ENCODE peak calls at places on chromosomes 4 and X, in five cellular contexts. I is effector memory CD4-positive, alpha-beta T cell; R is RWPE2; V is stomach; Z is ovary. G is an unnamed sample. For H3K4me1, the result is how much of the 10 kb centered on the place peaks cover.

GRCh38 chrX:39873111-39873510 is 224.6 kb downstream of the BCOR start:
- DNase-seq in R (no peak), V (no peak), I (no peak), Z (no peak), G (no peak)

GRCh38 chr4:876780-877179 is 50.9 kb upstream of the CPLX1 start:
- DNase-seq in V (no peak), Z (no peak), I (no peak), R (no peak), G (no peak)

GRCh38 chr4:181566490-181566889 is 676.7 kb upstream of the TENM3 start:
- DNase-seq in V (no peak), Z (no peak), I (no peak), R (no peak), G (no peak)

GRCh38 chrX:100658936-100659335 is 14.9 kb downstream of the SRPX2 start:
- DNase-seq in R (no peak), I (no peak), Z (no peak), V (no peak), G (no peak)

GRCh38 chrX:52979993-52980392 is 21.7 kb upstream of the FAM156A start:
- DNase-seq in V (no peak), Z (no peak), I (no peak), R (no peak), G (no peak)

GRCh38 chrX:1815456-1816175 is 200.8 kb downstream of the ASMT start:
- DNase-seq in V (no peak), Z (no peak), R (no peak), I (no peak), G (no peak)

GRCh38 chr4:110119880-110120279 is 78.5 kb downstream of the ELOVL6 start:
- DNase-seq in V (no peak), R (no peak), Z (no peak), I (no peak), G (no peak)

GRCh38 chr4:7201351-7202305 is 9.3 kb downstream of the SORCS2 start:
- DNase-seq in I (no peak), R (no peak), V (no peak), Z (no peak), G (no peak)

GRCh38 chr4:56215138-56215793 is 172.0 kb downstream of the AASDH start:
- DNase-seq in I (no peak), Z (no peak), R (no peak), V (no peak), G (no peak)

GRCh38 chrX:21839334-21840198 is at the start of gene MBTPS2:
- DNase-seq in V (peak), R (peak), I (peak), Z (peak), G (peak)

GRCh38 chrX:154734101-154734781 is 16.6 kb downstream of the GAB3 start:
- DNase-seq in V (no peak), R (no peak), I (no peak), Z (peak), G (no peak)

GRCh38 chrX:53321943-53322497 is 40.6 kb upstream of the IQSEC2 start:
- DNase-seq in V (no peak), R (no peak), I (no peak), Z (no peak), G (no peak)

GRCh38 chr4:166594326-166594946 is 639.9 kb downstream of the SPOCK3 start:
- DNase-seq in V (peak), R (no peak), Z (no peak), I (no peak), G (no peak)

GRCh38 chr4:114364857-114365256 is 233.8 kb upstream of the UGT8 start:
- DNase-seq in I (no peak), R (no peak), Z (no peak), V (no peak), G (no peak)

GRCh38 chrX:149630681-149631292 is 805 bp downstream of the TMEM185A start:
- DNase-seq in V (no peak), I (no peak), R (no peak), Z (peak), G (no peak)

GRCh38 chr4:89899854-89900253 is 5.2 kb downstream of the MMRN1 start:
- DNase-seq in V (no peak), Z (no peak), R (no peak), I (no peak), G (no peak)

GRCh38 chrX:39852496-39852895 is 245.3 kb downstream of the BCOR start:
- DNase-seq in R (no peak), Z (no peak), V (no peak), I (no peak), G (no peak)

GRCh38 chr4:88660446-88661294 is 37.0 kb downstream of the NAP1L5 start:
- DNase-seq in Z (no peak), I (no peak), R (no peak), V (no peak), G (no peak)

GRCh38 chrX:101237041-101237440 is 17.5 kb downstream of the DRP2 start:
- DNase-seq in V (no peak), I (no peak), Z (no peak), R (no peak), G (no peak)

GRCh38 chr4:169898095-169898494 is 128.1 kb downstream of the MFAP3L start:
- DNase-seq in I (no peak), V (no peak), Z (no peak), R (no peak), G (no peak)

GRCh38 chrX:5595570-5595969 is 633.1 kb downstream of the NLGN4X start:
- DNase-seq in I (no peak), Z (no peak), V (no peak), R (no peak), G (no peak)

GRCh38 chrX:133415276-133416105 is at the start of gene GPC4:
- DNase-seq in R (no peak), Z (peak), V (peak), I (no peak), G (no peak)

GRCh38 chr4:15375707-15376106 is 52.1 kb upstream of the C1QTNF7 start:
- DNase-seq in R (no peak), I (no peak), Z (no peak), V (no peak), G (no peak)

GRCh38 chrX:68686684-68687045 is 39.2 kb downstream of the STARD8 start:
- DNase-seq in V (no peak), R (no peak), Z (peak), I (no peak), G (no peak)

GRCh38 chr4:25313194-25313895 is 771 bp downstream of the ZCCHC4 start:
- DNase-seq in R (no peak), Z (no peak), V (no peak), I (no peak), G (no peak)

GRCh38 chr4:42608551-42608950 is 48.4 kb downstream of the ATP8A1 start:
- DNase-seq in V (no peak), I (no peak), Z (no peak), R (no peak), G (no peak)

GRCh38 chr4:42603865-42604264 is 53.0 kb downstream of the ATP8A1 start:
- DNase-seq in I (no peak), R (no peak), Z (no peak), V (no peak), G (no peak)

GRCh38 chr4:42605264-42605663 is 51.6 kb downstream of the ATP8A1 start:
- DNase-seq in Z (no peak), I (no peak), R (no peak), V (no peak), G (no peak)

GRCh38 chr4:42609051-42609450 is 47.9 kb downstream of the ATP8A1 start:
- DNase-seq in R (no peak), V (no peak), I (no peak), Z (no peak), G (no peak)

DNA sequence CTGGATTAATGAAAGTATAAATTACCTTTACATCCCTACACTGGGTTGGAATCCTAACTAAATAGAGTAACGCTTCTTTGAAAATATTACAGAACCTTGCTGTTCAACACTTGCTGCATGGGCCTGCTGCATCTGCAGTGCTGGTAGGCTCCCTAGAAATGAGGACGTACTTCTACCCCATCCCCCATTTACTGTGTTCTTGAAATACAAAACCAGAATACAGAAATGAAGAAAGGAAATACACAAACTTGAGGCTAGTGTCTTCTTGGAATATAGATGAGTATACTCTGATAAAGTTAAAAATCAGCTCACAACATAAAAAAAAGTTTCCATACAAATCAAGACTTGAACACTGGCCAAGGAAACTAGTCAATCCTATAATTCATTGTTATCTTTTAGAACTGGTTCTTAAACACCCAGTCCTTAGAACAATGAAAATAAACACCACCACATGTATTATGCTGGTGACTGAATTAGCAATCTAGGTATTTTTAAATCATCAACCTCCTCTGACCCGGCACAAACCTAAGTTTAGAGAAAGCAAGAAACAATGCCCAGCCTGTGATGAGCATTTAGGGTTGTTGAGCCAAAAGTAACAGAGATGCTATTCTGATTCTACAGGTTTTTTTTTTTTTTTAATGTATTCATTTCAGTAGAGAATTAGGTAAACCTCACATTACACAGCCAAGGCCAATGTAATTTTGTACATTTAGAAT is 49.7 kb downstream of the ATP8A1 start:
- DNase-seq in R (no peak), V (no peak), Z (no peak), I (no peak), G (no peak)
- H3K4me1 ChIP-seq in R (under half), V (under half), Z (under half), I (under half), G (under half)

DNA sequence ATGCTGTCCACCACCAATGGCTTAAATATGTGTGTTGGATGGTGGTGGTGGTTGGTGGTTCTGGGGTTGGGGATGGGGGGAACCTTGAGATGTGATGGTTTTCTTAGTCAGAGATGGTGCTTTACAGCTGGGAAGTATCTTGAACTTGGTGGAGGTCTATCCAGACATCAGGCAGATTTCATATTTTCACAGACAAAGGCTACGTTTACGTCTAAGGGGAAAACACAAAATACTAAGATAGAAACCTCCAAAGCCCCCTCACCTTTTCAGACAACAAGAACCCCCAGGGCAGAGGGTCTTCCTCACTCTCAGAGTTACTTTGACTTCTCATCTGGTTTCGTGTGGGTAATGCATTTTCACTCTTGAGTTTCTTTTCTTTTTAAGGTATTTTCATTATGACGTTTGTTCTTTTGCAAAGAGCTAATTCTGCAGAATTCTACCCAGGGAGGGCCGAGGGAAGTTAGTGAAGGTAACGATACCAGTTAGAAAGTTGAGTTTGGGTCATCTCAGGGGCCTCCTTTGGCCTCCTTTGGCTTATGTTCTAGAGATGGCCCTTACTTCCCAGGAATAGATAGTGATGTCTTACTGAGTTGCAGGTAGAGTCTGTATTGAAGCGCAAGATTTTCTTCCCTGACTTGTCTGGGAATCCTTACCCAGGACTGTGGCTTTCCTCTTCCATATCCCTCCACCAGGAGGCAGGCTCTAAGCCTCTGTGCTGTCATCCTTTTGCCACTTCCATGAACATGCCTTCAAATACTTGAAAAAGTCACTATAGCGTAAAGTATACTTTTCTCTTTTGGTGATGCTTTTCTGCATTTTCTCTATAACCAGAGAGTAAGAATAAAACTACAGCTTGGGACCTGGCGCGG is 31.9 kb downstream of the RHOH start:
- DNase-seq in V (no peak), R (no peak), I (no peak), Z (no peak), G (no peak)
- H3K4me1 ChIP-seq in V (under half), R (under half), I (half or more), Z (under half), G (under half)

GRCh38 chr4:80876810-80877209 is 153.7 kb upstream of the BMP3 start:
- DNase-seq in V (no peak), Z (no peak), R (no peak), I (no peak), G (no peak)
- H3K4me1 ChIP-seq in V (under half), Z (under half), R (under half), I (under half), G (under half)

GRCh38 chrX:120755066-120755846 is 120.4 kb downstream of the CT47B1 start:
- DNase-seq in Z (no peak), R (no peak), V (no peak), I (no peak), G (no peak)
- H3K4me1 ChIP-seq in Z (under half), R (under half), V (under half), I (under half), G (under half)

GRCh38 chr4:147779449-147779848 is 47.6 kb downstream of the ARHGAP10 start:
- DNase-seq in R (no peak), I (no peak), V (no peak), Z (no peak), G (no peak)
- H3K4me1 ChIP-seq in R (under half), I (under half), V (under half), Z (under half), G (under half)

DNA sequence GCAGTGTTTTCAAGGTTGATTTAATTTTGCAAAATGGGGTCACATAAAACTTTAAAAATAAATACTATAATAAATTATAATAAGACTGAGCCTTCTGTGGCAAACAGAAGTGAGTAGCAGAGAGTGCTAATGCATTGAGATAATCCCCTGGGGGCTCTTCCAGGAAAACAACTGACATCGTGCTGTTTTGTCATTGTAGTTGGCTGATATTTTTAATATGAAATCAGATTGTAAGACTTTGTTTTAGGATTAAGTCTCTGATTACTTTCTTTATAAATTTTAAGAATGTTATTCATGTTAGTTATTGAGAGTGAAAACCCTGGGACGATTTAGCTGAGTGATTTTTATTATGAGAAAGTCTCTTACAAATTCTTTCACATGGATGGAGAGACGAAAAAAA is 103.1 kb downstream of the AFF1 start:
- DNase-seq in R (no peak), I (no peak), Z (no peak), V (no peak), G (no peak)
- H3K4me1 ChIP-seq in R (under half), I (under half), Z (under half), V (half or more), G (under half)